ENCODE peak calls at places on chromosome 3, in ten cellular contexts. One of them, this sample, is unnamed.
A peak's percentile ranks its signal among the peaks of the same experiment; 100 is the strongest.

GRCh38 chr3:52848617-52849016 is 13.8 kb upstream of the MUSTN1 start:
- DNase-seq in psoas muscle: peak; percentile 50
- DNase-seq in spleen: peak; percentile 38
- DNase-seq in nephron progenitor cell: no peak
- DNase-seq in mesothelial cell of epicardium: no peak
- DNase-seq in epithelial cell of esophagus: peak; percentile 59
- DNase-seq in prostate gland: no peak
- DNase-seq in cardiac fibroblast: peak; percentile 69
- DNase-seq in HFFc6: peak; percentile 62
- DNase-seq in lower lobe of right lung: no peak
- DNase-seq in this sample: no peak

GRCh38 chr3:48370330-48370708 is 1.7 kb upstream of the FBXW12 start:
- DNase-seq in cardiac fibroblast: no peak
- DNase-seq in spleen: no peak
- DNase-seq in nephron progenitor cell: no peak
- DNase-seq in epithelial cell of esophagus: no peak
- DNase-seq in psoas muscle: no peak
- DNase-seq in HFFc6: no peak
- DNase-seq in mesothelial cell of epicardium: no peak
- DNase-seq in lower lobe of right lung: no peak
- DNase-seq in prostate gland: no peak
- DNase-seq in this sample: no peak

GRCh38 chr3:170204509-170204908 is 17.7 kb upstream of the PRKCI start:
- DNase-seq in HFFc6: no peak
- DNase-seq in nephron progenitor cell: no peak
- DNase-seq in spleen: no peak
- DNase-seq in prostate gland: no peak
- DNase-seq in mesothelial cell of epicardium: no peak
- DNase-seq in cardiac fibroblast: no peak
- DNase-seq in epithelial cell of esophagus: no peak
- DNase-seq in psoas muscle: no peak
- DNase-seq in lower lobe of right lung: no peak
- DNase-seq in this sample: no peak

GRCh38 chr3:32959370-32959769 is 7.9 kb downstream of the CCR4 start:
- DNase-seq in epithelial cell of esophagus: peak; percentile 30
- DNase-seq in mesothelial cell of epicardium: no peak
- DNase-seq in lower lobe of right lung: no peak
- DNase-seq in nephron progenitor cell: peak; percentile 18
- DNase-seq in prostate gland: no peak
- DNase-seq in spleen: no peak
- DNase-seq in psoas muscle: no peak
- DNase-seq in HFFc6: no peak
- DNase-seq in cardiac fibroblast: peak; percentile 33
- DNase-seq in this sample: no peak

GRCh38 chr3:30347679-30348216 is 258.7 kb upstream of the TGFBR2 start:
- DNase-seq in spleen: no peak
- DNase-seq in psoas muscle: no peak
- DNase-seq in nephron progenitor cell: no peak
- DNase-seq in lower lobe of right lung: no peak
- DNase-seq in mesothelial cell of epicardium: no peak
- DNase-seq in prostate gland: no peak
- DNase-seq in epithelial cell of esophagus: peak; percentile 94
- DNase-seq in cardiac fibroblast: peak; percentile 98
- DNase-seq in HFFc6: peak; percentile 96
- DNase-seq in this sample: no peak

GRCh38 chr3:189339996-189340395 is 168.2 kb downstream of the TPRG1 start:
- DNase-seq in prostate gland: no peak
- DNase-seq in mesothelial cell of epicardium: no peak
- DNase-seq in HFFc6: no peak
- DNase-seq in epithelial cell of esophagus: no peak
- DNase-seq in spleen: no peak
- DNase-seq in lower lobe of right lung: no peak
- DNase-seq in nephron progenitor cell: no peak
- DNase-seq in psoas muscle: no peak
- DNase-seq in cardiac fibroblast: no peak
- DNase-seq in this sample: no peak

GRCh38 chr3:178498866-178499265 is 37.4 kb upstream of the KCNMB2 start:
- DNase-seq in psoas muscle: no peak
- DNase-seq in HFFc6: no peak
- DNase-seq in spleen: no peak
- DNase-seq in epithelial cell of esophagus: no peak
- DNase-seq in prostate gland: no peak
- DNase-seq in cardiac fibroblast: no peak
- DNase-seq in nephron progenitor cell: no peak
- DNase-seq in mesothelial cell of epicardium: no peak
- DNase-seq in lower lobe of right lung: no peak
- DNase-seq in this sample: no peak

GRCh38 chr3:105349988-105350387 is 16.7 kb upstream of the ALCAM start:
- DNase-seq in spleen: no peak
- DNase-seq in prostate gland: no peak
- DNase-seq in HFFc6: peak; percentile 57
- DNase-seq in nephron progenitor cell: no peak
- DNase-seq in psoas muscle: no peak
- DNase-seq in cardiac fibroblast: peak; percentile 75
- DNase-seq in epithelial cell of esophagus: peak; percentile 38
- DNase-seq in mesothelial cell of epicardium: no peak
- DNase-seq in lower lobe of right lung: no peak
- DNase-seq in this sample: no peak

GRCh38 chr3:159273070-159273469 is 471.2 kb downstream of the MFSD1 start:
- DNase-seq in cardiac fibroblast: no peak
- DNase-seq in prostate gland: no peak
- DNase-seq in epithelial cell of esophagus: no peak
- DNase-seq in mesothelial cell of epicardium: no peak
- DNase-seq in spleen: no peak
- DNase-seq in psoas muscle: no peak
- DNase-seq in HFFc6: no peak
- DNase-seq in lower lobe of right lung: no peak
- DNase-seq in nephron progenitor cell: no peak
- DNase-seq in this sample: no peak

GRCh38 chr3:81929697-81930096 is 168.3 kb upstream of the GBE1 start:
- DNase-seq in epithelial cell of esophagus: no peak
- DNase-seq in lower lobe of right lung: no peak
- DNase-seq in mesothelial cell of epicardium: no peak
- DNase-seq in prostate gland: no peak
- DNase-seq in cardiac fibroblast: no peak
- DNase-seq in spleen: no peak
- DNase-seq in psoas muscle: no peak
- DNase-seq in HFFc6: no peak
- DNase-seq in nephron progenitor cell: no peak
- DNase-seq in this sample: no peak

GRCh38 chr3:56222866-56223265 is 245.4 kb downstream of the ERC2 start:
- DNase-seq in spleen: no peak
- DNase-seq in epithelial cell of esophagus: no peak
- DNase-seq in lower lobe of right lung: no peak
- DNase-seq in nephron progenitor cell: no peak
- DNase-seq in mesothelial cell of epicardium: no peak
- DNase-seq in prostate gland: no peak
- DNase-seq in psoas muscle: no peak
- DNase-seq in HFFc6: no peak
- DNase-seq in cardiac fibroblast: no peak
- DNase-seq in this sample: no peak

GRCh38 chr3:170579646-170580045 is 6.2 kb downstream of the SLC7A14 start:
- DNase-seq in prostate gland: no peak
- DNase-seq in epithelial cell of esophagus: no peak
- DNase-seq in nephron progenitor cell: no peak
- DNase-seq in mesothelial cell of epicardium: no peak
- DNase-seq in HFFc6: no peak
- DNase-seq in cardiac fibroblast: no peak
- DNase-seq in psoas muscle: no peak
- DNase-seq in spleen: no peak
- DNase-seq in lower lobe of right lung: no peak
- DNase-seq in this sample: no peak

DNA sequence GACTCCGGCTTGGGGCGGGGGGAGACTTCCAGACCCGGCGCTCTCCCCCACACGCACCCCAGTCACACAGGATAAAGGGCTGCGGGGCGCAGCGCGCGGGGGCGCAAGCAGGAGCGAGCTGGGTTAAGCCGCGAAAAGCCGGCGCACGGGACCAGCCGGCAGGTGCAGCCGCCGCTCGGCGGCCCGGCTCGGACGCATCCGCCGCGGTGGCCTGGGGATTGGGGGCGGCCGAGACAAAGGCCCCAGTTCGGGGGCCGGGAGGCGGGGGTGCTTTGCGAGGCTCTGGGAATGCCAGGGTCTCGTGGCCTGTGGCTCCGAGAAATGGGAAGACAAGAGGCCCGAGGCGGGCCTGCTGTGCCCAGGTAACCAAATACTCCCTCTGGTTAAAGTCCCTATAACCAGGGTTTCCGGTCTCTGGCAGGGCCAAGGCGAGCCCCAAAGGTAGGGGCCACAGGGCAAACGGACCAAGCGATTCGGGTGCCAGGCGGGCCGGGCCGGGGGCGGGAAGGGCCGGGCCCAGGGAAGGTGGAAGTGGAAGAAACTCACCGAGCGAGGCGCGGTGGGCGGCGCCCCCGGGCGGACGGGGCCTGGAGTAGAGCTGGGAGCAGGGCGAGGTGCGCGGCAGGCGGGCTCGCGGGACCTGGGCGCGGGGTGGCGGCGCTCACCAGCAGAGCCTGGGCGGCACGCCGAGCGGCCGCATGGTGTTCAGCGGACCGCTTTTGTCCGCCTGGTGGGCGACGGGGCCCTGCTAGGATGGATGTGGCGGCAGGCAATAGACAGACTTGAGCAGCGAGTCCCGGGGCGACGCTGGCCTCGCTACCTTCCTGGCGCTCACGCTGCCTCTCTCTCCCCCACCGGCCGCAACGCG is at the start of gene GATA2:
- DNase-seq in psoas muscle: no peak
- DNase-seq in epithelial cell of esophagus: no peak
- DNase-seq in prostate gland: peak; percentile 59
- DNase-seq in mesothelial cell of epicardium: peak; percentile 79
- DNase-seq in nephron progenitor cell: peak; percentile 68
- DNase-seq in spleen: peak; percentile 78
- DNase-seq in HFFc6: peak; percentile 24
- DNase-seq in cardiac fibroblast: no peak
- DNase-seq in lower lobe of right lung: no peak
- DNase-seq in this sample: no peak
- TF ChIP-seq CTCF in psoas muscle: no peak
- TF ChIP-seq CTCF in epithelial cell of esophagus: no peak
- TF ChIP-seq CTCF in prostate gland: no peak
- TF ChIP-seq CTCF in mesothelial cell of epicardium: no peak
- TF ChIP-seq CTCF in nephron progenitor cell: no peak
- TF ChIP-seq CTCF in spleen: no peak
- TF ChIP-seq CTCF in HFFc6: peak; percentile 60
- TF ChIP-seq CTCF in cardiac fibroblast: no peak
- TF ChIP-seq CTCF in lower lobe of right lung: no peak
- TF ChIP-seq CTCF in this sample: no peak

GRCh38 chr3:126524429-126524988 is 554 bp downstream of the CHST13 start:
- DNase-seq in prostate gland: no peak
- DNase-seq in nephron progenitor cell: no peak
- DNase-seq in HFFc6: no peak
- DNase-seq in psoas muscle: no peak
- DNase-seq in spleen: peak; percentile 78
- DNase-seq in epithelial cell of esophagus: no peak
- DNase-seq in mesothelial cell of epicardium: no peak
- DNase-seq in lower lobe of right lung: peak; percentile 62
- DNase-seq in cardiac fibroblast: no peak
- DNase-seq in this sample: peak; percentile 76

GRCh38 chr3:126522363-126522788 is 1.6 kb upstream of the CHST13 start:
- DNase-seq in lower lobe of right lung: peak; percentile 64
- DNase-seq in HFFc6: peak; percentile 12
- DNase-seq in mesothelial cell of epicardium: peak; percentile 79
- DNase-seq in prostate gland: peak; percentile 31
- DNase-seq in epithelial cell of esophagus: peak; percentile 50
- DNase-seq in cardiac fibroblast: peak; percentile 58
- DNase-seq in spleen: peak; percentile 78
- DNase-seq in nephron progenitor cell: peak; percentile 78
- DNase-seq in psoas muscle: peak; percentile 53
- DNase-seq in this sample: peak; percentile 75

GRCh38 chr3:126525091-126525852 is 1.3 kb downstream of the CHST13 start:
- DNase-seq in psoas muscle: no peak
- DNase-seq in epithelial cell of esophagus: no peak
- DNase-seq in spleen: peak; percentile 42
- DNase-seq in mesothelial cell of epicardium: no peak
- DNase-seq in cardiac fibroblast: no peak
- DNase-seq in HFFc6: no peak
- DNase-seq in nephron progenitor cell: no peak
- DNase-seq in prostate gland: no peak
- DNase-seq in lower lobe of right lung: peak; percentile 40
- DNase-seq in this sample: no peak

GRCh38 chr3:126525853-126526667 is 2.1 kb downstream of the CHST13 start:
- DNase-seq in lower lobe of right lung: peak; percentile 24
- DNase-seq in spleen: peak; percentile 76
- DNase-seq in mesothelial cell of epicardium: no peak
- DNase-seq in prostate gland: no peak
- DNase-seq in epithelial cell of esophagus: no peak
- DNase-seq in HFFc6: no peak
- DNase-seq in psoas muscle: no peak
- DNase-seq in cardiac fibroblast: no peak
- DNase-seq in nephron progenitor cell: no peak
- DNase-seq in this sample: no peak

GRCh38 chr3:126523745-126524428 is at the start of gene CHST13:
- DNase-seq in lower lobe of right lung: peak; percentile 73
- DNase-seq in prostate gland: no peak
- DNase-seq in mesothelial cell of epicardium: peak; percentile 56
- DNase-seq in spleen: peak; percentile 89
- DNase-seq in nephron progenitor cell: peak; percentile 80
- DNase-seq in epithelial cell of esophagus: peak; percentile 60
- DNase-seq in HFFc6: no peak
- DNase-seq in psoas muscle: peak; percentile 53
- DNase-seq in cardiac fibroblast: peak; percentile 32
- DNase-seq in this sample: no peak
- TF ChIP-seq CTCF in lower lobe of right lung: no peak
- TF ChIP-seq CTCF in prostate gland: no peak
- TF ChIP-seq CTCF in mesothelial cell of epicardium: no peak
- TF ChIP-seq CTCF in spleen: no peak
- TF ChIP-seq CTCF in nephron progenitor cell: no peak
- TF ChIP-seq CTCF in epithelial cell of esophagus: no peak
- TF ChIP-seq CTCF in HFFc6: no peak
- TF ChIP-seq CTCF in psoas muscle: peak; percentile 4
- TF ChIP-seq CTCF in cardiac fibroblast: no peak
- TF ChIP-seq CTCF in this sample: no peak

DNA sequence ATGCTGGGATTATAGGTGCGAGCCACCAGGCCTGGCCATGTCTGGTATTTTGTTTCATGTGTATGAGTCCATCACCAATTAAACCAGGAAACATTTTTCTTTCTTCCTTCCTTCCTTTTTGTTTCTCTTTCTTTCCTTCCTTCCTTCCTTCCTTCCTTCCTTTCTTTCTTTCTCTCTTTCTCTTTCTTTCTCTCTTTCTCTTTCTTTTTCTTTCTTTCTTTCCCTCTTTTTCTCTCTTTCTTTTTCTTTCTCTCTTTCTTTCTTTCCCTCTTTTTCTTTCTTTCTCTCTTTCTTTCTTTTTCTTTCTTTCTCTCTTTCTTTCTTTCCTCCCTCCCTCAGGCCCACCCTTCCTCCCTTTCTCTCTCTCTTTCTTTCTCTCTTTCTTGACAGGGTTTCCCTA is 83.4 kb downstream of the SLC9A9 start:
- DNase-seq in epithelial cell of esophagus: no peak
- DNase-seq in lower lobe of right lung: no peak
- DNase-seq in mesothelial cell of epicardium: no peak
- DNase-seq in prostate gland: no peak
- DNase-seq in cardiac fibroblast: no peak
- DNase-seq in HFFc6: no peak
- DNase-seq in nephron progenitor cell: no peak
- DNase-seq in spleen: no peak
- DNase-seq in psoas muscle: no peak
- DNase-seq in this sample: no peak
- TF ChIP-seq CTCF in epithelial cell of esophagus: no peak
- TF ChIP-seq CTCF in lower lobe of right lung: no peak
- TF ChIP-seq CTCF in mesothelial cell of epicardium: no peak
- TF ChIP-seq CTCF in prostate gland: no peak
- TF ChIP-seq CTCF in cardiac fibroblast: no peak
- TF ChIP-seq CTCF in HFFc6: no peak
- TF ChIP-seq CTCF in nephron progenitor cell: no peak
- TF ChIP-seq CTCF in spleen: no peak
- TF ChIP-seq CTCF in psoas muscle: no peak
- TF ChIP-seq CTCF in this sample: no peak

GRCh38 chr3:47041114-47041513 is 61.6 kb downstream of the NBEAL2 start:
- DNase-seq in psoas muscle: no peak
- DNase-seq in HFFc6: no peak
- DNase-seq in spleen: no peak
- DNase-seq in cardiac fibroblast: no peak
- DNase-seq in mesothelial cell of epicardium: no peak
- DNase-seq in nephron progenitor cell: no peak
- DNase-seq in prostate gland: no peak
- DNase-seq in lower lobe of right lung: no peak
- DNase-seq in epithelial cell of esophagus: no peak
- DNase-seq in this sample: no peak
- TF ChIP-seq CTCF in psoas muscle: no peak
- TF ChIP-seq CTCF in HFFc6: no peak
- TF ChIP-seq CTCF in spleen: no peak
- TF ChIP-seq CTCF in cardiac fibroblast: no peak
- TF ChIP-seq CTCF in mesothelial cell of epicardium: no peak
- TF ChIP-seq CTCF in nephron progenitor cell: no peak
- TF ChIP-seq CTCF in prostate gland: no peak
- TF ChIP-seq CTCF in lower lobe of right lung: no peak
- TF ChIP-seq CTCF in epithelial cell of esophagus: no peak
- TF ChIP-seq CTCF in this sample: no peak

This sample was measured in D721Med.